ENCODE peak calls at places on chromosomes 4 and X, in six cellular contexts. X, O, W, V, H and Y are unnamed samples.

GRCh38 chr4:149914521-149915115 is 99.0 kb upstream of the IQCM start:
- DNase-seq in V (no peak), X (no peak), W (peak; percentile 9), O (peak; percentile 69), H (peak; percentile 63), Y (peak; percentile 35)

GRCh38 chrX:16310326-16310725 is 143.0 kb downstream of the MAGEB17 start:
- DNase-seq in V (no peak), H (no peak), O (no peak), X (no peak), W (no peak), Y (no peak)

GRCh38 chr4:58749206-58749605 is 1639.0 kb upstream of the IGFBP7 start:
- DNase-seq in O (no peak), V (no peak), H (no peak), W (no peak), X (peak; percentile 60), Y (no peak)

GRCh38 chrX:33949300-33949699 is 182.8 kb downstream of the FAM47A start:
- DNase-seq in H (no peak), W (no peak), X (no peak), O (no peak), V (no peak), Y (no peak)

GRCh38 chr4:83582289-83582756 is 46.4 kb downstream of the GPAT3 start:
- DNase-seq in V (peak; percentile 61), W (peak; percentile 27), X (peak; percentile 63), H (peak; percentile 51), O (no peak), Y (peak; percentile 22)

GRCh38 chrX:147476008-147476407 is 435.7 kb upstream of the FMR1 start:
- DNase-seq in V (no peak), X (no peak), H (no peak), O (peak; percentile 1), W (no peak), Y (no peak)

GRCh38 chr4:169909479-169909878 is 116.7 kb downstream of the MFAP3L start:
- DNase-seq in W (no peak), O (no peak), H (no peak), X (no peak), V (no peak), Y (no peak)

GRCh38 chr4:110132822-110133719 is 65.3 kb downstream of the ELOVL6 start:
- DNase-seq in W (no peak), V (no peak), X (peak; percentile 49), H (no peak), O (no peak), Y (no peak)

GRCh38 chrX:42135583-42136228 is 212.4 kb upstream of the CASK start:
- DNase-seq in O (no peak), V (no peak), X (no peak), H (no peak), W (no peak), Y (no peak)

GRCh38 chr4:144343143-144343755 is 202.7 kb upstream of the GYPA start:
- DNase-seq in X (no peak), V (no peak), H (peak; percentile 58), O (no peak), W (no peak), Y (no peak)

GRCh38 chr4:182881928-182882327 is 35.3 kb downstream of the DCTD start:
- DNase-seq in O (peak; percentile 85), X (no peak), V (peak; percentile 31), H (peak; percentile 17), W (no peak), Y (peak; percentile 36)

GRCh38 chr4:140971077-140971792 is 162.0 kb downstream of the RNF150 start:
- DNase-seq in O (peak; percentile 35), V (no peak), W (no peak), H (no peak), X (no peak), Y (no peak)

GRCh38 chrX:65643046-65643785 is 24.2 kb upstream of the MSN start:
- DNase-seq in W (no peak), H (peak; percentile 52), X (no peak), O (no peak), V (no peak), Y (peak; percentile 36)

GRCh38 chr4:42282081-42282901 is 115.0 kb upstream of the SHISA3 start:
- DNase-seq in O (peak; percentile 81), X (no peak), W (peak; percentile 88), H (peak; percentile 77), V (peak; percentile 42), Y (peak; percentile 67)

GRCh38 chr4:183906736-183907651 is 1.9 kb downstream of the STOX2 start:
- DNase-seq in V (peak; percentile 19), H (peak; percentile 8), X (peak; percentile 27), O (peak; percentile 72), W (no peak), Y (no peak)

GRCh38 chr4:147777456-147778091 is 45.7 kb downstream of the ARHGAP10 start:
- DNase-seq in W (no peak), O (no peak), X (no peak), V (no peak), H (no peak), Y (no peak)

GRCh38 chr4:122875949-122876348 is 46.4 kb downstream of the NUDT6 start:
- DNase-seq in W (no peak), X (no peak), H (no peak), O (no peak), V (no peak), Y (no peak)

GRCh38 chr4:54635329-54635728 is 22.4 kb upstream of the KIT start:
- DNase-seq in W (no peak), V (no peak), O (no peak), X (no peak), H (no peak), Y (no peak)

DNA sequence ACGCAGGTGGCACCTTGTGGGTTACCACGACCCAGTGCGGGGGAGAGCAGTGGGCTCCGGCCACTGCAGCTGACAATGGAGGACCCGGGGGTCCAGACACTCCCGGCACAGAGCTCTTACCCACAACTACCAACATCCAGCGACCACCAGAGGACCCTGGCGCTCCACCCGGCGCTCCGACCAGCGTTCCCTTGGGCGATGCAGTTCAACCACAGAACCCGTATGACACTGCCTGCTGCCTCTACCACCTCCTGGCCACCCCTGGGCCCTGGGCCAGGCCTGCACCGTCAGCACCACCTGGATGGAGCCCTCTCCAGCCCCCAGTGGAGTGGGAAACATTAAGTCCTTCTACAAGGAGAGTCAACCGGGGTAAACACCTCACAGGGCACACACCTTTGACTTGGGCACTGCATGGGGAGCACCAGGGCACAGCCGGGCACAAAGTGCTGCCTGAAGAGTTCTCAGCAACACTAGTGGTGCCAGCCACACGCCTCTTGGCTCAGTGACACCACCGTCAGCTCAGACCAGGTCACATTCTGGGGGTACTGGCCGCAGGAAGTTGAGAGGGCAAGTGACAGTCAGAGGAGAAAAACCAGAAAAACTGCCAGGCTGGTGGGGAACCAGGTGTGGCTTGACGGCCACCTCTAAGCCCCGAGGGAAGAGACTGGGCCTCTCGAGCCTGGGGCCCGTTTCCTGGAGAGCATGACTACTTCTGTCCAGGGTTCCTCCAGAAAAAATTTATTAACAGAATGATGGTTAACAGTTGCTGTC is 2.6 kb downstream of the CTBP1 start:
- DNase-seq in H (no peak), V (peak; percentile 34), W (no peak), O (peak; percentile 23), X (peak; percentile 38), Y (no peak)
- TF ChIP-seq CTCF in H (no peak), V (no peak), W (no peak), O (no peak), X (no peak), Y (no peak)

GRCh38 chr4:10731690-10732089 is 47.1 kb upstream of the CLNK start:
- DNase-seq in O (no peak), H (no peak), X (no peak), V (no peak), W (no peak), Y (no peak)

GRCh38 chr4:10730590-10730989 is 46.0 kb upstream of the CLNK start:
- DNase-seq in V (no peak), X (no peak), H (no peak), W (no peak), O (no peak), Y (no peak)

GRCh38 chr4:10732235-10732975 is 47.8 kb upstream of the CLNK start:
- DNase-seq in V (no peak), H (peak; percentile 27), O (no peak), W (no peak), X (no peak), Y (no peak)

GRCh38 chr4:10730019-10730418 is 45.5 kb upstream of the CLNK start:
- DNase-seq in O (no peak), X (no peak), V (no peak), W (no peak), H (no peak), Y (no peak)

DNA sequence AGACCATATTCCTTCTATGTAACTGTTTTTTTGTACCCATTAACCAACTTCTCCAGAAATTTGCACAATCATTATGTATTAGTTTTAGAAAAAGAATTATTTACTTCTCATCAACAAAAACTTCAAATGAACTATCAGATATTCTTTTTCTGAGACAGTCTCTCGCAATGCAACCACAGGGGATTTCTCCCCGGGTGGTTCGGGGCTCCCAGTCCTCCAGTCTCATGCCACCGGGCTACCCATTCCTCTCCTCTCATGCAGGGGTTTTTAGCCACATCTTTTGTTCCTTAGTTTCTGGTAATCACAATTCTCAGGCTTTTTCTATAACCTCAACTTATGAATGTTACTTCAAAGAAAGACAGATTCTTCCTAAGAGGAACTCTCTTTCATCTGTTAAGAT is 46.6 kb upstream of the CLNK start:
- DNase-seq in X (no peak), W (no peak), O (no peak), V (no peak), H (no peak), Y (no peak)
- H3K4me3 ChIP-seq in X (no peak overlapping the region), W (no peak overlapping the region), O (no peak overlapping the region), V (no peak overlapping the region), H (no peak overlapping the region), Y (no peak overlapping the region)

DNA sequence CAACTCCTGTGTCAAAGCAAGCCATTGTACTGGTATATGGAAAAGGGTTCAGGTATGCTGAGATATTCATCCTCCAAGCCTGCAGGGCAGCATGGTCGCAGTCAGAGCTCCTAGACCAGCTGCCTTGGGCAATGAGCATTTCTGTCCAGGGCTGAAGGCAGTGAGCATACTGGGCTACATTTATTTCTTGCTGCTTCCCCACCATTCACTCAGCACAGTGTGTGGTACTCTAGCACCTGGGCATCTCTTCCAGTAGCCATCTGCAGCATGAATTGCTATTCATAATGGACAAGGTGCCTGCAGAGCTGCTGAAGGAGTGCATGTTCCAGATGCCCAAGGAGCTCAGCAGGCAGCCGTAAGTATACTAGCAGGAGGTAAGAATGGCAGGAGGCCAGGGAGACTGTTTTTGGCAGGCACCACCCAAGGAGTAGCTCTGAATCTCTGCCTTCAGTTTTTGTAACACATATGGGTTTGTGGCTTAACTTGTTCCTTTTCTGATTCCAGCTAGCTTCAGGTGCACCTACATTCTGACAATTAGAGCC is 110.4 kb upstream of the RXFP1 start:
- DNase-seq in H (no peak), W (no peak), X (no peak), V (no peak), O (no peak), Y (no peak)
- TF ChIP-seq CTCF in H (no peak), W (no peak), X (no peak), V (no peak), O (no peak), Y (no peak)

DNA sequence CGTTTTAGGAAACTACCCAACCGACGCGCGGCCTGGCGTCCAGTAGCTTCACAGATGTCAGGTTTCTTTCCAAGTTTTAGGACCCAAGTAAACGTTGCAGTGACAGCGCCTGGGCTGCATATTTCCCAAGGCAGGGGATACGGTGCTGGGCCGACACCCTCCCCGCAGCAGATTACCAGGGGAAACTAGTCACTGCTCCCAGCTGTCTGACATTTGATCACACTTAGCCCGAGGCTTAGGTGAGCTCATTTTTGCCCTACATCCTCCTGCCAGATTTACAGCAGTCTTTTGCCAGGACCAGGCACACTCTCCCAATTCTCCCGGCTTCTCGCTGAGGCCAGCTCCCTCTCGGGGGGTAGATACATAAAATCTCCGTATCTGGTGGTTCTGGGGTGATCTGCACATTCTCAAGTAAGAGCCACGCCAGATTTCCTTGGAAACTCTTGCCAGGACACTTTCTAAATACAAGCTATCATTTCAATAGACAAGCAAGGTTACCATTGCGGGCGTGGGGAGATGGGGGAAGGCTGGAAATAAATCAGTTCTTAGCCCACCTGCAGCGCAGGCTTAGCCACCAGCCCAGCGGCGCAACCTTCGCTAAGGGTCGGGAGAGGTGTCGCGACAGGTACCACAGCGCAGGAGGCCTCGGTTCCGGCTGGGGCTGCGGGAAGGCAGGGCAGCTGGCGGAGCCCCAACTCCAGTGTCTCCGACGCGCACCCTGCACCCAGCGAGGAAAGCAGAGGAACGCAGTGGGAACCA is 2.5 kb upstream of the SOX3 start:
- DNase-seq in X (no peak), H (no peak), V (no peak), W (no peak), O (peak; percentile 20), Y (no peak)
- H3K4me3 ChIP-seq in X (no peak overlapping the region), H (no peak overlapping the region), V (no peak overlapping the region), W (peak overlapping the region; percentile 23), O (no peak overlapping the region), Y (peak overlapping the region; percentile 5)